ENCODE peak calls at places on chromosomes 6 and 20, in seven cellular contexts. E is stimulated activated effector memory CD8-positive, alpha-beta T cell treated with anti-CD3 and anti-CD28 coated beads, Interleukin-12 subunit alpha, Interleukin-12 subunit beta, amount 100 ng/mL, for 72 hours; T is endothelial cell; Z is AG04450; O is fibroblast of mammary gland; C is Peyer's patch; N is HTR-8/SVneo. V is an unnamed sample.

GRCh38 chr6:158662607-158663464 is 13.0 kb downstream of the SYTL3 start:
- DNase-seq in E (no peak), T (no peak), Z (no peak), O (peak; percentile 59), C (no peak), N (no peak), V (no peak)

GRCh38 chr20:45774933-45775332 is 16.8 kb downstream of the WFDC3 start:
- DNase-seq in E (no peak), T (no peak), Z (no peak), O (no peak), C (no peak), N (no peak), V (no peak)

GRCh38 chr6:152746172-152746553 is 4.4 kb upstream of the VIP start:
- DNase-seq in E (no peak), T (no peak), Z (no peak), O (peak; percentile 20), C (no peak), N (peak; percentile 5), V (peak; percentile 30)

GRCh38 chr20:8190043-8190880 is 58.2 kb downstream of the PLCB1 start:
- DNase-seq in E (no peak), T (no peak), Z (no peak), O (no peak), C (no peak), N (no peak), V (no peak)

GRCh38 chr20:61934716-61935530 is 130.8 kb downstream of the TAF4 start:
- DNase-seq in E (no peak), T (no peak), Z (no peak), O (peak; percentile 64), C (peak; percentile 30), N (no peak), V (no peak)

GRCh38 chr6:83265384-83265783 is 72.2 kb downstream of the RWDD2A start:
- DNase-seq in E (no peak), T (no peak), Z (peak; percentile 23), O (peak; percentile 58), C (no peak), N (no peak), V (peak; percentile 61)

GRCh38 chr20:1418335-1418734 is 25.5 kb upstream of the FKBP1A start:
- DNase-seq in E (no peak), T (no peak), Z (no peak), O (peak; percentile 87), C (no peak), N (no peak), V (peak; percentile 79)

GRCh38 chr20:48463916-48464315 is 363.9 kb downstream of the PREX1 start:
- DNase-seq in E (no peak), T (no peak), Z (peak; percentile 3), O (peak; percentile 53), C (no peak), N (no peak), V (peak; percentile 51)

GRCh38 chr6:136640132-136640915 is 90.1 kb upstream of the MAP7 start:
- DNase-seq in E (no peak), T (no peak), Z (no peak), O (peak; percentile 93), C (no peak), N (no peak), V (peak; percentile 53)

GRCh38 chr20:59269396-59270025 is 30.9 kb upstream of the EDN3 start:
- DNase-seq in E (no peak), T (no peak), Z (no peak), O (no peak), C (no peak), N (no peak), V (no peak)

GRCh38 chr20:1401431-1401907 is 8.6 kb upstream of the FKBP1A start:
- DNase-seq in E (no peak), T (no peak), Z (no peak), O (no peak), C (no peak), N (no peak), V (no peak)

GRCh38 chr6:90370493-90370959 is 73.9 kb upstream of the BACH2 start:
- DNase-seq in E (no peak), T (no peak), Z (no peak), O (peak; percentile 40), C (no peak), N (no peak), V (no peak)

GRCh38 chr20:19764207-19764606 is 6.1 kb downstream of the RIN2 start:
- DNase-seq in E (no peak), T (no peak), Z (no peak), O (no peak), C (no peak), N (no peak), V (no peak)

GRCh38 chr6:11246722-11247121 is 14.3 kb upstream of the NEDD9 start:
- DNase-seq in E (no peak), T (no peak), Z (no peak), O (no peak), C (no peak), N (no peak), V (no peak)

GRCh38 chr6:74128536-74128935 is 432.5 kb downstream of the CD109 start:
- DNase-seq in E (no peak), T (no peak), Z (no peak), O (peak; percentile 16), C (no peak), N (no peak), V (no peak)

GRCh38 chr6:6599468-6599873 is 11.0 kb downstream of the LY86 start:
- DNase-seq in E (no peak), T (no peak), Z (no peak), O (no peak), C (no peak), N (no peak), V (no peak)

GRCh38 chr20:23136893-23137745 is 51.0 kb upstream of the CD93 start:
- DNase-seq in E (no peak), T (no peak), Z (no peak), O (no peak), C (peak; percentile 27), N (peak; percentile 40), V (no peak)

GRCh38 chr6:114989279-114989964 is 646.6 kb upstream of the HS3ST5 start:
- DNase-seq in E (peak; percentile 54), T (no peak), Z (no peak), O (no peak), C (no peak), N (no peak), V (no peak)

GRCh38 chr6:96499781-96500180 is 21.8 kb upstream of the UFL1 start:
- DNase-seq in E (peak; percentile 58), T (no peak), Z (no peak), O (no peak), C (no peak), N (no peak), V (no peak)

GRCh38 chr6:105482227-105482839 is 79.5 kb upstream of the PREP start:
- DNase-seq in E (peak; percentile 39), T (no peak), Z (no peak), O (peak; percentile 68), C (no peak), N (peak; percentile 11), V (no peak)

GRCh38 chr20:24305366-24305765 is 164.1 kb upstream of the SYNDIG1 start:
- DNase-seq in E (no peak), T (no peak), Z (no peak), O (no peak), C (no peak), N (no peak), V (no peak)

GRCh38 chr6:56279346-56280080 is 32.1 kb upstream of the COL21A1 start:
- DNase-seq in E (no peak), T (no peak), Z (no peak), O (peak; percentile 23), C (no peak), N (no peak), V (peak; percentile 19)

GRCh38 chr6:46090115-46091079 is 39.4 kb upstream of the ENPP4 start:
- DNase-seq in E (peak; percentile 68), T (peak; percentile 53), Z (peak; percentile 1), O (peak; percentile 71), C (no peak), N (peak; percentile 63), V (peak; percentile 40)

GRCh38 chr20:2805682-2806350 is 5.4 kb upstream of the CPXM1 start:
- DNase-seq in E (no peak), T (no peak), Z (no peak), O (peak; percentile 24), C (no peak), N (no peak), V (no peak)